ENCODE peak calls at places on chromosomes 7 and 10, in seven cellular contexts. One of them, this sample, is unnamed.
A peak's percentile ranks its signal among the peaks of the same experiment; 100 is the strongest.

GRCh38 chr10:58473966-58474365 is 38.7 kb upstream of the BICC1 start:
- DNase-seq in GM13977: no peak
- DNase-seq in colonic mucosa: no peak
- DNase-seq in fibroblast of villous mesenchyme: no peak
- DNase-seq in lower lobe of right lung: no peak
- DNase-seq in neural progenitor cell: no peak
- DNase-seq in tibial artery: no peak
- DNase-seq in this sample: no peak

GRCh38 chr7:16532272-16532671 is 5.6 kb downstream of the LRRC72 start:
- DNase-seq in GM13977: no peak
- DNase-seq in colonic mucosa: no peak
- DNase-seq in fibroblast of villous mesenchyme: no peak
- DNase-seq in lower lobe of right lung: no peak
- DNase-seq in neural progenitor cell: no peak
- DNase-seq in tibial artery: no peak
- DNase-seq in this sample: no peak

GRCh38 chr7:156473476-156474240 is 166.9 kb upstream of the RNF32 start:
- DNase-seq in GM13977: peak; percentile 73
- DNase-seq in colonic mucosa: peak; percentile 30
- DNase-seq in fibroblast of villous mesenchyme: peak; percentile 6
- DNase-seq in lower lobe of right lung: no peak
- DNase-seq in neural progenitor cell: peak; percentile 67
- DNase-seq in tibial artery: no peak
- DNase-seq in this sample: no peak

GRCh38 chr7:122340427-122340826 is 35.9 kb upstream of the FEZF1 start:
- DNase-seq in GM13977: no peak
- DNase-seq in colonic mucosa: no peak
- DNase-seq in fibroblast of villous mesenchyme: no peak
- DNase-seq in lower lobe of right lung: no peak
- DNase-seq in neural progenitor cell: no peak
- DNase-seq in tibial artery: no peak
- DNase-seq in this sample: no peak

GRCh38 chr10:47318706-47319105 is 3.5 kb upstream of the GDF2 start:
- DNase-seq in GM13977: no peak
- DNase-seq in colonic mucosa: no peak
- DNase-seq in fibroblast of villous mesenchyme: no peak
- DNase-seq in lower lobe of right lung: no peak
- DNase-seq in neural progenitor cell: no peak
- DNase-seq in tibial artery: no peak
- DNase-seq in this sample: no peak

GRCh38 chr10:15313034-15313433 is 58.1 kb downstream of the FAM171A1 start:
- DNase-seq in GM13977: no peak
- DNase-seq in colonic mucosa: no peak
- DNase-seq in fibroblast of villous mesenchyme: no peak
- DNase-seq in lower lobe of right lung: no peak
- DNase-seq in neural progenitor cell: no peak
- DNase-seq in tibial artery: no peak
- DNase-seq in this sample: no peak

GRCh38 chr10:5400843-5401242 is 3.8 kb downstream of the TUBAL3 start:
- DNase-seq in GM13977: no peak
- DNase-seq in colonic mucosa: no peak
- DNase-seq in fibroblast of villous mesenchyme: no peak
- DNase-seq in lower lobe of right lung: no peak
- DNase-seq in neural progenitor cell: no peak
- DNase-seq in tibial artery: no peak
- DNase-seq in this sample: no peak

GRCh38 chr10:12200850-12201249 is 4.9 kb downstream of the CDC123 start:
- DNase-seq in GM13977: no peak
- DNase-seq in colonic mucosa: no peak
- DNase-seq in fibroblast of villous mesenchyme: no peak
- DNase-seq in lower lobe of right lung: no peak
- DNase-seq in neural progenitor cell: no peak
- DNase-seq in tibial artery: no peak
- DNase-seq in this sample: no peak

GRCh38 chr10:109665321-109665720 is 258.0 kb downstream of the XPNPEP1 start:
- DNase-seq in GM13977: no peak
- DNase-seq in colonic mucosa: no peak
- DNase-seq in fibroblast of villous mesenchyme: peak; percentile 53
- DNase-seq in lower lobe of right lung: no peak
- DNase-seq in neural progenitor cell: no peak
- DNase-seq in tibial artery: no peak
- DNase-seq in this sample: no peak

GRCh38 chr7:158442260-158442659 is 145.4 kb downstream of the PTPRN2 start:
- DNase-seq in GM13977: no peak
- DNase-seq in colonic mucosa: no peak
- DNase-seq in fibroblast of villous mesenchyme: no peak
- DNase-seq in lower lobe of right lung: no peak
- DNase-seq in neural progenitor cell: peak; percentile 26
- DNase-seq in tibial artery: no peak
- DNase-seq in this sample: no peak

GRCh38 chr7:55101359-55101758 is 82.5 kb downstream of the EGFR start:
- DNase-seq in GM13977: no peak
- DNase-seq in colonic mucosa: no peak
- DNase-seq in fibroblast of villous mesenchyme: no peak
- DNase-seq in lower lobe of right lung: no peak
- DNase-seq in neural progenitor cell: no peak
- DNase-seq in tibial artery: no peak
- DNase-seq in this sample: no peak

GRCh38 chr7:47418910-47419309 is 163.0 kb downstream of the TNS3 start:
- DNase-seq in GM13977: no peak
- DNase-seq in colonic mucosa: no peak
- DNase-seq in fibroblast of villous mesenchyme: peak; percentile 36
- DNase-seq in lower lobe of right lung: no peak
- DNase-seq in neural progenitor cell: no peak
- DNase-seq in tibial artery: no peak
- DNase-seq in this sample: no peak

GRCh38 chr7:114481995-114482394 is 67.4 kb downstream of the FOXP2 start:
- DNase-seq in GM13977: no peak
- DNase-seq in colonic mucosa: no peak
- DNase-seq in fibroblast of villous mesenchyme: peak; percentile 28
- DNase-seq in lower lobe of right lung: no peak
- DNase-seq in neural progenitor cell: no peak
- DNase-seq in tibial artery: no peak
- DNase-seq in this sample: no peak

GRCh38 chr7:50805425-50806130 is 22.9 kb upstream of the GRB10 start:
- DNase-seq in GM13977: no peak
- DNase-seq in colonic mucosa: no peak
- DNase-seq in fibroblast of villous mesenchyme: no peak
- DNase-seq in lower lobe of right lung: no peak
- DNase-seq in neural progenitor cell: no peak
- DNase-seq in tibial artery: no peak
- DNase-seq in this sample: no peak

GRCh38 chr7:50799873-50800272 is 17.2 kb upstream of the GRB10 start:
- DNase-seq in GM13977: no peak
- DNase-seq in colonic mucosa: no peak
- DNase-seq in fibroblast of villous mesenchyme: no peak
- DNase-seq in lower lobe of right lung: no peak
- DNase-seq in neural progenitor cell: no peak
- DNase-seq in tibial artery: no peak
- DNase-seq in this sample: no peak

GRCh38 chr7:50803359-50804337 is 21.0 kb upstream of the GRB10 start:
- DNase-seq in GM13977: no peak
- DNase-seq in colonic mucosa: no peak
- DNase-seq in fibroblast of villous mesenchyme: no peak
- DNase-seq in lower lobe of right lung: no peak
- DNase-seq in neural progenitor cell: no peak
- DNase-seq in tibial artery: no peak
- DNase-seq in this sample: no peak

GRCh38 chr7:50798126-50798525 is 15.4 kb upstream of the GRB10 start:
- DNase-seq in GM13977: no peak
- DNase-seq in colonic mucosa: no peak
- DNase-seq in fibroblast of villous mesenchyme: no peak
- DNase-seq in lower lobe of right lung: no peak
- DNase-seq in neural progenitor cell: no peak
- DNase-seq in tibial artery: no peak
- DNase-seq in this sample: no peak

DNA sequence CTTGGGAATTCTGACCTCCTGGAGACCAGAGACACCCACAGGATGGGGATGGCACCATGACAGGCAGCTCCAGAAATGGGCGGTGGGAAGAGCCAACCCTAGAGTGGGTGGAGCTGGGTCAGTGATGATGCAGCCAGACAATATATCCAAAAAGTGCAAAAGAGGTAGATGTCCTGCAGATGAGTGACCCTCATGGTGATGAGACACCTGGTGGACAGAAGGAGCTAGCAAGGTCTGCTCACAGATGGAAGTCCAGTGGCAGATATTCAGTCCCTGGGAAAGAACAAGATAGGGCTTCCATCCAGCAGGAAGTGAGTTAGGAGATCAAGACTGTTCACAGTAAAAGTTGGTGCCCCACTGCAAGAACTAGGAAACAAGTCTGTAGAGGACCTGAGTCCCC is 19.2 kb upstream of the GRB10 start:
- DNase-seq in GM13977: no peak
- DNase-seq in colonic mucosa: no peak
- DNase-seq in fibroblast of villous mesenchyme: no peak
- DNase-seq in lower lobe of right lung: no peak
- DNase-seq in neural progenitor cell: no peak
- DNase-seq in tibial artery: no peak
- DNase-seq in this sample: no peak
- TF ChIP-seq CTCF in GM13977: no peak
- TF ChIP-seq CTCF in colonic mucosa: no peak
- TF ChIP-seq CTCF in fibroblast of villous mesenchyme: peak; percentile 24
- TF ChIP-seq CTCF in lower lobe of right lung: no peak
- TF ChIP-seq CTCF in neural progenitor cell: peak; percentile 4
- TF ChIP-seq CTCF in tibial artery: no peak
- TF ChIP-seq CTCF in this sample: no peak

GRCh38 chr10:132885451-132886210 is 56.7 kb downstream of the CFAP46 start:
- DNase-seq in GM13977: no peak
- DNase-seq in colonic mucosa: no peak
- DNase-seq in fibroblast of villous mesenchyme: no peak
- DNase-seq in lower lobe of right lung: peak; percentile 37
- DNase-seq in neural progenitor cell: no peak
- DNase-seq in tibial artery: peak; percentile 5
- DNase-seq in this sample: no peak

GRCh38 chr10:132884691-132885271 is 57.6 kb downstream of the CFAP46 start:
- DNase-seq in GM13977: no peak
- DNase-seq in colonic mucosa: no peak
- DNase-seq in fibroblast of villous mesenchyme: no peak
- DNase-seq in lower lobe of right lung: no peak
- DNase-seq in neural progenitor cell: no peak
- DNase-seq in tibial artery: peak; percentile 17
- DNase-seq in this sample: no peak

GRCh38 chr10:132884041-132884440 is 58.3 kb downstream of the CFAP46 start:
- DNase-seq in GM13977: no peak
- DNase-seq in colonic mucosa: no peak
- DNase-seq in fibroblast of villous mesenchyme: no peak
- DNase-seq in lower lobe of right lung: no peak
- DNase-seq in neural progenitor cell: no peak
- DNase-seq in tibial artery: peak; percentile 12
- DNase-seq in this sample: no peak

GRCh38 chr10:132889091-132889490 is 53.3 kb downstream of the CFAP46 start:
- DNase-seq in GM13977: no peak
- DNase-seq in colonic mucosa: no peak
- DNase-seq in fibroblast of villous mesenchyme: no peak
- DNase-seq in lower lobe of right lung: no peak
- DNase-seq in neural progenitor cell: no peak
- DNase-seq in tibial artery: peak; percentile 7
- DNase-seq in this sample: no peak

GRCh38 chr10:132886211-132887099 is 55.9 kb downstream of the CFAP46 start:
- DNase-seq in GM13977: no peak
- DNase-seq in colonic mucosa: no peak
- DNase-seq in fibroblast of villous mesenchyme: no peak
- DNase-seq in lower lobe of right lung: peak; percentile 42
- DNase-seq in neural progenitor cell: no peak
- DNase-seq in tibial artery: peak; percentile 12
- DNase-seq in this sample: no peak
- TF ChIP-seq CTCF in GM13977: no peak
- TF ChIP-seq CTCF in colonic mucosa: no peak
- TF ChIP-seq CTCF in fibroblast of villous mesenchyme: no peak
- TF ChIP-seq CTCF in lower lobe of right lung: no peak
- TF ChIP-seq CTCF in neural progenitor cell: no peak
- TF ChIP-seq CTCF in tibial artery: no peak
- TF ChIP-seq CTCF in this sample: no peak

DNA sequence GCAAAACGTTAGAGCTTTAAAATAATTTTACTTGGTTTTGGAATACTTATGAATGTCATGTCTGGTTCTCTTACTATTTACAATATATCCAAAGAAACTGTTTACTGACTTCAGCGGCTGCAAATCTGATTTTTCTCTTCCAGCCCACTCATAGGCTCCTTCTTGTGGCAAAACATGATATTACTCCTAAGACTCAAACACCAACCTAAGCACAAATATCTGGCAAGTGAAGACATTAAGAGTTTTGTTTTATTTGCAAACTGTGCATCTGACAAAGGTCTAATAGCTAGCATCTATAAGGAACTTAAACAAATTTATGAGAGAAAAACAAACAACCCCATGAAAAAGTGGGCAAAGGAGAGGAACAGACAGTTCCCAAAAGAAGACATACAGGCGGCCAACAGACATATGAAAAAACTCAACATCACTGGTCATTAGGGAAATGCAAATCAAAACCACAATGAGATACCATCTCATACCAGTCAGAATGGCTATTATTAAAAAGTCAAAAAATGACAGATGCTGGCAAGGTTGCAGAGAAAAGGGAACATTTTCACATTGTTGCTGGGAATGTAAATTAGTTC is 20.3 kb upstream of the GJC3 start:
- DNase-seq in GM13977: no peak
- DNase-seq in colonic mucosa: no peak
- DNase-seq in fibroblast of villous mesenchyme: peak; percentile 23
- DNase-seq in lower lobe of right lung: no peak
- DNase-seq in neural progenitor cell: no peak
- DNase-seq in tibial artery: no peak
- DNase-seq in this sample: no peak
- TF ChIP-seq CTCF in GM13977: no peak
- TF ChIP-seq CTCF in colonic mucosa: no peak
- TF ChIP-seq CTCF in fibroblast of villous mesenchyme: peak; percentile 46
- TF ChIP-seq CTCF in lower lobe of right lung: peak; percentile 26
- TF ChIP-seq CTCF in neural progenitor cell: peak; percentile 31
- TF ChIP-seq CTCF in tibial artery: no peak
- TF ChIP-seq CTCF in this sample: peak; percentile 23

GRCh38 chr7:2525931-2526630 is 6.5 kb downstream of the LFNG start:
- DNase-seq in GM13977: no peak
- DNase-seq in colonic mucosa: peak; percentile 46
- DNase-seq in fibroblast of villous mesenchyme: no peak
- DNase-seq in lower lobe of right lung: no peak
- DNase-seq in neural progenitor cell: no peak
- DNase-seq in tibial artery: no peak
- DNase-seq in this sample: no peak
- TF ChIP-seq CTCF in GM13977: no peak
- TF ChIP-seq CTCF in colonic mucosa: no peak
- TF ChIP-seq CTCF in fibroblast of villous mesenchyme: no peak
- TF ChIP-seq CTCF in lower lobe of right lung: no peak
- TF ChIP-seq CTCF in neural progenitor cell: no peak
- TF ChIP-seq CTCF in tibial artery: no peak
- TF ChIP-seq CTCF in this sample: peak; percentile 0

This sample was measured in CD14-positive monocyte.